ENCODE peak calls at places on chromosomes 13 and 19, in eight cellular contexts. T is IMR-90; X is right lobe of liver; H is CD4-positive, alpha-beta T cell; K is heart right ventricle; E is gastrocnemius medialis; R is upper lobe of right lung; I is tibial artery. Q is an unnamed sample.

GRCh38 chr19:2426661-2427322 is 594 bp downstream of the TIMM13 start:
- DNase-seq in T (peak), X (peak), H (peak), K (no peak), E (peak), R (peak), I (no peak), Q (peak)

GRCh38 chr19:6826281-6826920 is 53.9 kb downstream of the VAV1 start:
- DNase-seq in T (no peak), X (no peak), H (no peak), K (no peak), E (no peak), R (no peak), I (no peak), Q (no peak)

GRCh38 chr13:36421447-36421846 is 10.8 kb upstream of the CCNA1 start:
- DNase-seq in T (no peak), X (no peak), H (no peak), K (no peak), E (no peak), R (no peak), I (no peak), Q (no peak)

GRCh38 chr13:45707701-45708100 is 5.6 kb downstream of the CBY2 start:
- DNase-seq in T (no peak), X (no peak), H (no peak), K (no peak), E (no peak), R (no peak), I (no peak), Q (no peak)

GRCh38 chr13:49517461-49517860 is 21.7 kb downstream of the PHF11 start:
- DNase-seq in T (no peak), X (no peak), H (no peak), K (no peak), E (no peak), R (no peak), I (no peak), Q (no peak)

GRCh38 chr13:28059214-28059613 is 41.2 kb downstream of the FLT3 start:
- DNase-seq in T (peak), X (peak), H (peak), K (peak), E (no peak), R (no peak), I (no peak), Q (peak)

GRCh38 chr13:21685485-21686064 is 14.7 kb downstream of the FGF9 start:
- DNase-seq in T (no peak), X (no peak), H (no peak), K (no peak), E (no peak), R (no peak), I (no peak), Q (no peak)

GRCh38 chr13:48998893-48999292 is 23.2 kb downstream of the FNDC3A start:
- DNase-seq in T (no peak), X (no peak), H (no peak), K (no peak), E (no peak), R (no peak), I (no peak), Q (no peak)

GRCh38 chr19:39398297-39398864 is 7.2 kb downstream of the MED29 start:
- DNase-seq in T (peak), X (peak), H (peak), K (peak), E (peak), R (peak), I (peak), Q (peak)

GRCh38 chr13:45341799-45342584 is 1.0 kb upstream of the TPT1 start:
- DNase-seq in T (no peak), X (peak), H (no peak), K (no peak), E (peak), R (peak), I (peak), Q (no peak)

GRCh38 chr19:8463343-8463742 is 18.6 kb downstream of the HNRNPM start:
- DNase-seq in T (no peak), X (no peak), H (no peak), K (no peak), E (no peak), R (no peak), I (no peak), Q (no peak)

GRCh38 chr13:94389544-94390351 is 89.7 kb downstream of the DCT start:
- DNase-seq in T (no peak), X (no peak), H (no peak), K (no peak), E (no peak), R (no peak), I (no peak), Q (no peak)

GRCh38 chr19:6718741-6719539 is 1.5 kb downstream of the C3 start:
- DNase-seq in T (no peak), X (peak), H (no peak), K (no peak), E (no peak), R (peak), I (no peak), Q (peak)

GRCh38 chr13:30696278-30697176 is 38.8 kb upstream of the ALOX5AP start:
- DNase-seq in T (peak), X (no peak), H (no peak), K (peak), E (no peak), R (peak), I (peak), Q (no peak)

GRCh38 chr13:32039488-32040013 is 8.0 kb downstream of the FRY start:
- DNase-seq in T (peak), X (no peak), H (no peak), K (no peak), E (no peak), R (no peak), I (no peak), Q (no peak)

GRCh38 chr19:41545547-41545946 is 30.4 kb upstream of the CEACAM21 start:
- DNase-seq in T (no peak), X (no peak), H (no peak), K (no peak), E (no peak), R (no peak), I (no peak), Q (no peak)

GRCh38 chr13:21800847-21801616 is 130.2 kb downstream of the FGF9 start:
- DNase-seq in T (peak), X (no peak), H (no peak), K (no peak), E (no peak), R (no peak), I (no peak), Q (peak)

GRCh38 chr19:4966591-4966990 is 2.3 kb upstream of the KDM4B start:
- DNase-seq in T (no peak), X (no peak), H (no peak), K (no peak), E (no peak), R (no peak), I (no peak), Q (no peak)

GRCh38 chr13:107222619-107223018 is 654.7 kb upstream of the ARGLU1 start:
- DNase-seq in T (no peak), X (no peak), H (no peak), K (no peak), E (no peak), R (no peak), I (no peak), Q (no peak)

GRCh38 chr19:30222428-30222873 is 149.7 kb upstream of the ZNF536 start:
- DNase-seq in T (no peak), X (no peak), H (no peak), K (no peak), E (no peak), R (no peak), I (no peak), Q (no peak)

GRCh38 chr13:105925496-105925895 is 610.0 kb downstream of the EFNB2 start:
- DNase-seq in T (peak), X (no peak), H (no peak), K (no peak), E (no peak), R (no peak), I (no peak), Q (peak)

GRCh38 chr19:55385749-55386514 is at the start of gene RPL28:
- DNase-seq in T (peak), X (peak), H (peak), K (peak), E (peak), R (peak), I (peak), Q (peak)

GRCh38 chr19:58569943-58570670 is 3.0 kb downstream of the MZF1 start:
- DNase-seq in T (no peak), X (peak), H (no peak), K (no peak), E (no peak), R (peak), I (no peak), Q (no peak)

GRCh38 chr19:50329146-50329925 is at the start of gene KCNC3:
- DNase-seq in T (peak), X (peak), H (peak), K (peak), E (peak), R (peak), I (peak), Q (peak)

GRCh38 chr13:57018915-57019314 is 121.8 kb upstream of the PRR20A start:
- DNase-seq in T (no peak), X (no peak), H (no peak), K (no peak), E (no peak), R (no peak), I (no peak), Q (no peak)

GRCh38 chr19:15280915-15281683 is 48.9 kb upstream of the EPHX3 start:
- DNase-seq in T (peak), X (peak), H (no peak), K (peak), E (peak), R (peak), I (peak), Q (peak)

GRCh38 chr13:84670245-84670644 is 788.0 kb upstream of the SLITRK1 start:
- DNase-seq in T (no peak), X (no peak), H (no peak), K (no peak), E (no peak), R (no peak), I (no peak), Q (no peak)

GRCh38 chr13:91406619-91407018 is 8.2 kb downstream of the GPC5 start:
- DNase-seq in T (peak), X (peak), H (no peak), K (no peak), E (no peak), R (no peak), I (no peak), Q (peak)

GRCh38 chr13:41700790-41701310 is 243.5 kb downstream of the RGCC start:
- DNase-seq in T (peak), X (no peak), H (no peak), K (peak), E (no peak), R (no peak), I (no peak), Q (peak)

GRCh38 chr13:85412448-85412847 is 386.8 kb downstream of the SLITRK6 start:
- DNase-seq in T (no peak), X (no peak), H (no peak), K (no peak), E (no peak), R (no peak), I (no peak), Q (no peak)

GRCh38 chr19:42279902-42280760 is 11.1 kb downstream of the CIC start:
- DNase-seq in T (peak), X (peak), H (peak), K (peak), E (peak), R (peak), I (peak), Q (peak)

GRCh38 chr19:53333071-53333465 is 481 bp upstream of the ZNF845 start:
- DNase-seq in T (no peak), X (no peak), H (peak), K (peak), E (peak), R (peak), I (peak), Q (no peak)

GRCh38 chr19:53332484-53332883 is 1.1 kb upstream of the ZNF845 start:
- DNase-seq in T (no peak), X (no peak), H (no peak), K (no peak), E (no peak), R (no peak), I (no peak), Q (no peak)

GRCh38 chr19:53328967-53329366 is 4.6 kb upstream of the ZNF845 start:
- DNase-seq in T (peak), X (no peak), H (no peak), K (peak), E (no peak), R (peak), I (peak), Q (no peak)

DNA sequence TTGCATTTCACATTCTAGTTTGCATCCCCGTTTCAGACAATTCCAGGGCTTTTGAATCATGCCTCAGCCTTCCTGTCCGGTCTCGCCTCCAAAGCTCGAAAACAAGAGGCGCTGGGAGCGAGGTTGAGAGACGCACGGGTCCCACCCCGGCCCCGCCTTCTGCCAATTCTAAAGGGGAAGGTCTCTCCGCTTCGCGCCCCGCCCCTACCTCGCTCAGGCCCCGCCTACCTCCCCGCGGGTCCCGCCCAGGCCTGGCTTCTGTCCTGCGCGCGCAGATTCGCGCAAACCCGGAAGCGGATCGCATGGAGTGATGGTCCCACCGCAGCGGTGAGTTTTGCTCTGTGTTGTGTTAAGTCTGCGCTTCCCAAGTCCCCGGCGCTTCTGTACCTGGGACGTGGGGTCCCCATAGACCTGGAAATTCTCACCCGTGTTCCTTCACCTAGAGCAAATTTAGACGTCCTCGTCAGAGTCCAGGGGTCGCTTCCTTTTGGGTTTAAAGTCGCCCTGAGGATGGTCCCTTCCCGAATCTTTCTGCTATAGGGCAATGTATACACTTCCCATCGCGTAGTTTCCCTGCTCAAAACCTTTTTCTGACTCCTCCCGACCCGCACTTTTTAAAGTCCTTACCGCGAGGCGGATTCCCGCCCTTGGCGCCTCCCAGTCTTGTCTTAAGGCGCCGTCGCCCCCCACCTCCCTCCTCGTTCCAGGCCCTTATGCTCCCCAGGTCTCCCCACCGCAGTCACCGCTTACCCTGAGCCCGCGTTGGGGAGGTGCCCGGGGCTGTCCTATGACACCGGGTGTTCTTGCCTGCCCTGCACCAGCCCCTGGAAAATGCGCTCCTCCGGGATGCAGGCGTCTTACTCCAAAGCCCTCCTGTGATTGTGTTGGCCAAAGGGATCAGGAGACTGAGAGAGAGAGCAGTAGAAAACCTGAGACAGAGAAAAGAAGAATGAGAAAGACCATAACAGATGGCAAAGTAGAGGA is at the start of gene ZNF845:
- DNase-seq in T (peak), X (peak), H (peak), K (peak), E (peak), R (peak), I (peak), Q (peak)
- H3K27ac ChIP-seq in T (peak), X (no peak), H (no peak), K (peak), E (peak), R (peak), I (peak), Q (peak)

GRCh38 chr19:49117677-49118564 is 1.0 kb downstream of the C19orf73 start:
- DNase-seq in T (no peak), X (peak), H (no peak), K (peak), E (no peak), R (no peak), I (no peak), Q (no peak)

GRCh38 chr19:49119411-49120324 is at the start of gene PPFIA3:
- DNase-seq in T (peak), X (peak), H (no peak), K (peak), E (no peak), R (peak), I (peak), Q (no peak)

GRCh38 chr19:49120325-49120683 is 960 bp downstream of the PPFIA3 start:
- DNase-seq in T (no peak), X (no peak), H (no peak), K (no peak), E (no peak), R (no peak), I (no peak), Q (no peak)

GRCh38 chr19:49120868-49121267 is 1.5 kb downstream of the PPFIA3 start:
- DNase-seq in T (no peak), X (no peak), H (no peak), K (no peak), E (no peak), R (no peak), I (no peak), Q (no peak)

DNA sequence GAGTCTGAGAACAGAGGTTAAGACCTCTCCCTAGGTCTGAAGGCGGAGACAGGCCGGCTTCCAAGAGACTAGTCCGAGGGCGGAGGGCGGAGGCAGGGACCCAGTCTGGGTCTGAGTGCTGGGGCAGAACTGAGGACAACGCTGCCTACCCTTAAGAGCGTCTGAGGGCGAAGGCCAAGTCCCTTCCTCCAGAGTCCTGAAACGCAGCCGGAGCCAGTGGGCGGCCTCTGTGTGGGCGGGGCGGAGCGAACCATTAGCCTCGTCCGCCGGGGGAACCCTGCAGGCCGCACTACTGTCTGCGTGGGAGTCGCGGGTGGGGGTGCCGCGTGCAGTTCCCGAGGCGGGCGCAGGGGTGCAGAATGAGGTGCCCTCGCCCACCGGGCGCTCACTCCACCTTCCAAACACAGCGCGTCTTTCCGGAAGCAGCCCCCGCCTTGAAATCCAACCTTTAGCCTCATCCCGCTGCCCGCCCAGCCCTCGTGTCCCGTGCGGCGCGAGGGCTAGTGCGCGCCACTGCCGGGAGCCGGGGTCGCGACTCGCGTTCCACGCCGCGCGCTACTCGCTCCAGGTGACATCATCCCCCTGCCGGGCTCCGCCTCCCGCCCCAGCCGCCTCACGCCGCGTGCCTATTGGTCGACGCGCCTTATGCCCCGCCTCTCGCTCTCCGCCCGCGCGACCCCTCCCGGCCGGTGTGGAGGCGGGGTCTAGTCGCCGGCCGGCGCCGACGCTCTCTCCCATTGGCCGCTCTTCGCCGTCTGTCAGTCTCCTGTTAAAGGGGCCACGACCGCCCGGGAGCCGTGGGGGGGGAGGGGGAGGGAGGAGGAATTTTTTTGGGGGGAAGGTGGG is at the start of gene C19orf73:
- DNase-seq in T (peak), X (peak), H (peak), K (peak), E (peak), R (peak), I (peak), Q (peak)
- TF ChIP-seq CTCF in T (no peak), X (peak), H (peak), K (peak), E (peak), R (peak), I (peak), Q (no peak)

DNA sequence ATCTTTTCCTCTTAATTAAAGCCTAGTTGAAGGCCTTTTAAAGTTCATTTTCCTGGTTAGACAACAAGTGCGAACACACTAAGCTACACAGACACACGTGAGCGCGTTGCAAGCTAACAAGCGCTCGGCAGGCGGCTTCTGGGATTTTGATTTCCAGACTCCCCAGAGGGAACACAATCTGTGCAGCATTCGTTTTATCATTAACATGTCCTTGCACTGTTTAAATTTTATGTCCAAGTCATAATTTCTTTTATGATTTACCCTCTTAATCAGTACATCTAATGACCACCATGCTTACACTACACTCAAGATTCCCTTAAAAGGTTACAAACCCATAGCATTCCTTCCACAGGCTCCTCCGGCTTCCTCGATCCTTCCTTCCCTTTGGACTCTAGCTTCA is 16.8 kb downstream of the COL4A1 start:
- DNase-seq in T (no peak), X (no peak), H (no peak), K (no peak), E (no peak), R (no peak), I (no peak), Q (no peak)
- H3K27ac ChIP-seq in T (no peak), X (no peak), H (no peak), K (no peak), E (no peak), R (no peak), I (peak), Q (no peak)

DNA sequence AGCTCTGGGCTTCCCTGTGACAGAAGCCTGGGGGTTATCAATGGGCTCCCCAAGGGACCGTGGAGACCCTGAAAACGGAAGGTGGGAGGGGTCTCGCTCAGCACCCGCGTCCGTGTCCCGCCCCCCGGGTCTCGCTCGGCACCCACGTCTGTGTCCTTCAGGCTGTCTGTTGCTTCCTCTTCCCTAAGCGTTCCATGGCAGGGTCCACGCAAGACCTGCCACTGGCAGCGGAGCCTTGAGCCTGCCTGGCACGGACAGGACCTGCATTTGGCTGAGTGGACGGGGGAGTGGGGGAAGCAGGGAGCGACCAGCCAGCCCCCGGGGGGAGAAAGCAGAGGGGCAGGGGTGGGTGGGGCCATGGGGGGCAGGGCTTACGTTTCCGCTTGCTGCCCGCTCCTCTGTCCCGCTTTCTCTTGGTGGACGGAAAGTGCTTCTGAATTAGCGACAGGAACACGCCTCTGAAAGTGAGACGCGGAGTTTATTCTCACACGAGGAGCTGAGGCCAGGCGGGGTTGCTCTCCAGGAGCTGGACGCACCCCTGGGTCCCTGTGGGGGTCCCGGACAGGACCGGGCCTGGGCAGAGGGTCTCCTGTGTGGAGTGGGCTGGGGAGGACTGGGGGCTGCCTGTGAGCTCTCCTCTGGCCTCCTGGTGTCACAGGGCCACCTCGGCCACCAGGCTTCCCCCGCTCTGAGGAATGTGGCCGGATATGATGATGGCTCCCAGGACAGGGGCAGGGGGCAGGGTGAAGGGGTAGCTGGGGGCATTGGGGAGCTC is 12.0 kb downstream of the GPX4 start:
- DNase-seq in T (no peak), X (no peak), H (no peak), K (no peak), E (no peak), R (no peak), I (no peak), Q (no peak)
- TF ChIP-seq CTCF in T (no peak), X (no peak), H (no peak), K (no peak), E (no peak), R (no peak), I (no peak), Q (no peak)

GRCh38 chr19:12494260-12494860 is 9.7 kb upstream of the ZNF709 start:
- DNase-seq in T (no peak), X (no peak), H (no peak), K (no peak), E (no peak), R (no peak), I (no peak), Q (no peak)
- H3K27ac ChIP-seq in T (no peak), X (peak), H (no peak), K (no peak), E (peak), R (peak), I (peak), Q (no peak)